ENCODE peak calls at places on chromosome 9, in five cellular contexts. W is cardiac muscle cell, D is AG04450, M is PC-3, U is HFF-Myc. T is an unnamed sample.

GRCh38 chr9:114172981-114173833 is 17.9 kb downstream of the COL27A1 start:
- DNase-seq in W (no peak), D (no peak), M (no peak), U (no peak), T (peak)

GRCh38 chr9:115263731-115264130 is 145.8 kb upstream of the TNC start:
- DNase-seq in W (no peak), D (no peak), M (no peak), U (no peak), T (no peak)

GRCh38 chr9:27078685-27079084 is 30.3 kb upstream of the TEK start:
- DNase-seq in W (no peak), D (no peak), M (no peak), U (no peak), T (no peak)

GRCh38 chr9:136915632-136916329 is 28.8 kb downstream of the FBXW5 start:
- DNase-seq in W (no peak), D (no peak), M (no peak), U (no peak), T (no peak)

GRCh38 chr9:76082062-76082461 is 191.6 kb downstream of the PCSK5 start:
- DNase-seq in W (no peak), D (no peak), M (no peak), U (no peak), T (no peak)

GRCh38 chr9:38026840-38027527 is 42.0 kb downstream of the SHB start:
- DNase-seq in W (no peak), D (no peak), M (no peak), U (no peak), T (no peak)

GRCh38 chr9:137989156-137989555 is 111.6 kb downstream of the CACNA1B start:
- DNase-seq in W (no peak), D (no peak), M (no peak), U (no peak), T (no peak)

GRCh38 chr9:90914868-90915483 is 113.4 kb downstream of the SYK start:
- DNase-seq in W (peak), D (peak), M (peak), U (peak), T (no peak)

GRCh38 chr9:117523531-117524153 is 108.8 kb upstream of the ASTN2 start:
- DNase-seq in W (no peak), D (no peak), M (no peak), U (no peak), T (no peak)

GRCh38 chr9:129834489-129835127 is 467 bp downstream of the C9orf78 start:
- DNase-seq in W (no peak), D (no peak), M (peak), U (no peak), T (no peak)

GRCh38 chr9:7752481-7752880 is 47.1 kb downstream of the DMAC1 start:
- DNase-seq in W (no peak), D (no peak), M (no peak), U (no peak), T (no peak)

GRCh38 chr9:95923794-95924193 is 48.3 kb downstream of the ERCC6L2 start:
- DNase-seq in W (peak), D (no peak), M (peak), U (no peak), T (peak)

GRCh38 chr9:95465115-95465514 is 51.7 kb downstream of the PTCH1 start:
- DNase-seq in W (no peak), D (no peak), M (no peak), U (no peak), T (no peak)

GRCh38 chr9:96651626-96652025 is 3.5 kb downstream of the PRXL2C start:
- DNase-seq in W (peak), D (no peak), M (peak), U (no peak), T (no peak)

GRCh38 chr9:125119643-125120286 is 23.6 kb downstream of the SCAI start:
- DNase-seq in W (no peak), D (no peak), M (no peak), U (peak), T (no peak)
- TF ChIP-seq CTCF in W (no peak), D (no peak), M (no peak), U (peak), T (peak)

GRCh38 chr9:13661014-13661413 is 381.5 kb upstream of the MPDZ start:
- DNase-seq in W (no peak), D (no peak), M (no peak), U (no peak), T (no peak)
- H3K4me3 ChIP-seq in W (no peak), D (no peak), M (no peak), U (no peak), T (no peak)

DNA sequence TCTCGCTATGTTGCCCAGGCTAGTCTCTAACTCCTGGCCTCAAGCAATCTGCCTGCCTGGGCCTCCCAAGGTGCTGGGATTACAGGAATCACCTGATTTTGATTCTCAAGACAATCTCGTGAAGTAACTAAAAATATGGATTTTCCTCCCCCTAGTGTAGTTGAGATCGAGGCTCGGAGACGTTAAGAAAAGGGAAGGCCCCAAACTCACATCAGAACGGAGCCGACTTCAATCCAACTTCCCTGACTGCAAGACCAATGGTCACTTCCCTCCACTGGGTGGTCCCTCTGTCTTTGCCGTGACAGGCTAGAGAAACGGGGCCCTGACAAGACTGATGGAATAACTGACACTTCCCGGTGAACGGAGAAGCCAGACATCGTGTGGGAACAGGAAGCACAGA is 28.3 kb downstream of the BARHL1 start:
- DNase-seq in W (no peak), D (no peak), M (no peak), U (no peak), T (no peak)
- TF ChIP-seq CTCF in W (no peak), D (no peak), M (no peak), U (no peak), T (no peak)

GRCh38 chr9:35487066-35487465 is 2.8 kb upstream of the RUSC2 start:
- DNase-seq in W (no peak), D (no peak), M (no peak), U (no peak), T (no peak)

GRCh38 chr9:35488019-35488418 is 1.9 kb upstream of the RUSC2 start:
- DNase-seq in W (no peak), D (no peak), M (no peak), U (peak), T (no peak)

GRCh38 chr9:35489313-35490154 is at the start of gene RUSC2:
- DNase-seq in W (peak), D (peak), M (peak), U (peak), T (no peak)

GRCh38 chr9:35490155-35490909 is 421 bp downstream of the RUSC2 start:
- DNase-seq in W (peak), D (no peak), M (no peak), U (no peak), T (no peak)

DNA sequence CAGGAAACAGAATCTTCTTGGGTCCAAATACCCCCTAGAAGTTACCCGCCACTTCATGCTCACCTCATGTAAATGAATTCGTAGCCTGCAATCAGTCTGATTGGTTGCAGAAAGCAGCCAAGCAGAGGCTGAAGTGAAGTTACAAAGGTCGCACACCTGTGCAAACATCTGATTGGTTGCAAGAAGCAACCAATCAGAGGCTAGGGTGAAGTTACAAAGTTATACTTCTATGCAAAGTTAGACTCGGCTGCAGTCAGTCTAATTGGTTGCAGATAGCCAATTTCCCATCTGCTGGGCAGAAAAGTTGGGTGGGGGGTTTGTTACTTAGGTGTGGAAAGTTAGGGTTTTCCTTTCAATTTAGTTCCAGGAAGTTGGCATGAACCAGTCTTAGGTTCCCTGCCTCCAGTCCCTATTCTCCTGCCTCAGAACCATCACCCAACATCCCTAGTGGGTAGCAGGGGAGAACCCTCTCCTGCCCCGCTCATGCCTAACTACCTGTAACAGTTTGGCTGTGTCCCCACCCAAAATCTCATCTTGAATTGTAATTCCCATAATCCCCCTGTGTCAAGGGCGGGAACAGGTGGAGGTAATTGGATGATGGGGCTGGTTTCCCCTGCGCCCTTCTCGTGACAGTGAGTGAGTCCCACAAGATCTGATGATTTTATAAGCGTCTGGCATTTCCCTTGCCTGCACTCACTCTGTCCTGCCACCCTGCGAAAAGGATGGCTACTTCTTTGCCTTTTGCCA is 1.2 kb upstream of the RUSC2 start:
- DNase-seq in W (no peak), D (no peak), M (no peak), U (no peak), T (no peak)
- H3K4me3 ChIP-seq in W (peak), D (peak), M (peak), U (peak), T (peak)

DNA sequence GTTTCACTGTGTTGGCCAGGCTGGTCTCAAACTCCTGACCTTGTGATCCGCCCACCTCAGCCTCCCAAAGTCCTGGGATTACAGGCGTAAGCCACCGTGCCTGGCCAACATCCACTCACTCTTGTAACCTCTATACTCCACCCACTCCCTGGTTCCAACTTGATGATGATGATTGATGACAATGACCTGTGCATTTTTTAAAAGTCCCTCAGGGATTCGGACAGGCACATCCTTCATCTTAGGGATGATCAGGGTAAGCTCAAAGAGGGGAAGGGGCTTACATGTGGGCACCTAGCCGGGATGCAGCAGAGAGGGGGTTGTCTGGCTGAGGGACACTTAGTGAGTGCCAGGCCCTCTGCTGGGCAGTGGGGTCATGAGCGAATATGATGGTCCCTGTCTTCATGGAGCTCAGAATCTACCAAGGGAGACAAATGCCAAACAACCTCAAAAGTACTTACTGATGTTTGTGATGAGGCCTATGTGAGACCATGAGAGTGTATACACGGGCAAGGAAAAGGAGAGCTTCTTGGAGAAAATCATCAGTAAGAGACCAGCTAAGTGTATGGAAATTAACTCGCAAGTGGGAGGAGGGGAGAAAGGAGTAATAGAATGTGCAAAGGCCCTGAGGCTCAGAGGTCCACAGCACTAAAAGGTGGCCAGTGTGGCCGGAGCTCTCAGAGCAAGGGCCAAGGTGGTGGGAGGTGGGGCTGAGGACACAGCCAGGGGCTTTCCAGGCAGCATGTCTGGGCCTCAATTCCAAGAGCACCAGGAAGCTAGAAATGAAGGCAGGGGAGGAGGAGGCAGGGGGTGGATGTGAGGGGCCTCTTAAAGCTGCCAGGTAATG is 27.4 kb downstream of the LHX2 start:
- DNase-seq in W (no peak), D (no peak), M (no peak), U (no peak), T (no peak)
- TF ChIP-seq CTCF in W (no peak), D (no peak), M (no peak), U (no peak), T (peak)